ENCODE peak calls at places on chromosomes 2 and 18, in five cellular contexts. Q is SJCRH30; D is stimulated activated CD4-positive, alpha-beta T cell treated with anti-CD3 and anti-CD28 coated beads, TNF-alpha, amount 100 ng/mL, for 1 hour; H is neural crest cell; E is endothelial cell of umbilical vein. U is an unnamed sample.

GRCh38 chr2:109120166-109120565 is 8.8 kb upstream of the SH3RF3 start:
- DNase-seq in Q (no peak), H (no peak), D (no peak), E (no peak), U (no peak)

GRCh38 chr2:95526360-95527341 is 42.1 kb upstream of the TRIM43B start:
- DNase-seq in H (no peak), D (peak), Q (no peak), E (peak), U (peak)

GRCh38 chr2:162327134-162327769 is 8.8 kb upstream of the IFIH1 start:
- DNase-seq in D (no peak), E (no peak), Q (no peak), H (no peak), U (no peak)

GRCh38 chr2:26001743-26002341 is 19.5 kb upstream of the KIF3C start:
- DNase-seq in Q (peak), E (peak), H (no peak), D (no peak), U (no peak)

GRCh38 chr2:168796583-168797285 is 5.7 kb upstream of the NOSTRIN start:
- DNase-seq in H (no peak), D (no peak), Q (no peak), E (peak), U (no peak)

GRCh38 chr2:196759378-196759706 is 40.1 kb downstream of the GTF3C3 start:
- DNase-seq in H (no peak), E (peak), Q (no peak), D (no peak), U (no peak)

GRCh38 chr2:84851876-84852275 is 29.0 kb downstream of the TRABD2A start:
- DNase-seq in E (no peak), H (no peak), D (no peak), Q (no peak), U (no peak)

GRCh38 chr18:79386547-79386946 is 9.2 kb upstream of the NFATC1 start:
- DNase-seq in H (no peak), Q (no peak), E (no peak), D (no peak), U (no peak)

GRCh38 chr2:100121124-100121718 is 21.2 kb downstream of the AFF3 start:
- DNase-seq in H (no peak), D (no peak), Q (no peak), E (no peak), U (no peak)

GRCh38 chr2:125371867-125372266 is 1284.1 kb upstream of the GYPC start:
- DNase-seq in Q (no peak), E (no peak), D (no peak), H (no peak), U (no peak)

U was measured in NCI-H1930.